ENCODE peak calls at places on chromosomes 2 and 18, in ten cellular contexts. One of them, this sample, is unnamed.

GRCh38 chr2:5057895-5058294 is 634.3 kb upstream of the SOX11 start:
- DNase-seq in HT1080: no peak
- DNase-seq in mucosa of gallbladder: no peak
- DNase-seq in WTC11: no peak
- DNase-seq in IMR-90: no peak
- DNase-seq in hippocampal formation: no peak
- DNase-seq in AML-193: no peak
- DNase-seq in kidney epithelial cell: no peak
- DNase-seq in adrenal gland: no peak
- DNase-seq in NCI-H69: peak; percentile 95
- DNase-seq in this sample: no peak

GRCh38 chr2:173669271-173669853 is 295.8 kb downstream of the SP3 start:
- DNase-seq in NCI-H69: no peak
- DNase-seq in HT1080: no peak
- DNase-seq in mucosa of gallbladder: no peak
- DNase-seq in WTC11: no peak
- DNase-seq in kidney epithelial cell: no peak
- DNase-seq in AML-193: no peak
- DNase-seq in hippocampal formation: no peak
- DNase-seq in IMR-90: peak; percentile 24
- DNase-seq in adrenal gland: no peak
- DNase-seq in this sample: no peak

GRCh38 chr18:44744206-44745180 is 63.8 kb downstream of the SETBP1 start:
- DNase-seq in AML-193: no peak
- DNase-seq in IMR-90: no peak
- DNase-seq in HT1080: no peak
- DNase-seq in adrenal gland: peak; percentile 27
- DNase-seq in mucosa of gallbladder: no peak
- DNase-seq in WTC11: peak; percentile 52
- DNase-seq in kidney epithelial cell: no peak
- DNase-seq in NCI-H69: peak; percentile 94
- DNase-seq in hippocampal formation: peak; percentile 39
- DNase-seq in this sample: peak; percentile 37

GRCh38 chr18:37107748-37108522 is 279.0 kb downstream of the KIAA1328 start:
- DNase-seq in adrenal gland: no peak
- DNase-seq in WTC11: no peak
- DNase-seq in kidney epithelial cell: no peak
- DNase-seq in HT1080: no peak
- DNase-seq in AML-193: no peak
- DNase-seq in IMR-90: no peak
- DNase-seq in hippocampal formation: no peak
- DNase-seq in mucosa of gallbladder: no peak
- DNase-seq in NCI-H69: peak; percentile 88
- DNase-seq in this sample: no peak

GRCh38 chr2:148132400-148132799 is 111.5 kb downstream of the MBD5 start:
- DNase-seq in IMR-90: peak; percentile 78
- DNase-seq in WTC11: no peak
- DNase-seq in hippocampal formation: no peak
- DNase-seq in kidney epithelial cell: no peak
- DNase-seq in AML-193: no peak
- DNase-seq in HT1080: no peak
- DNase-seq in NCI-H69: no peak
- DNase-seq in mucosa of gallbladder: no peak
- DNase-seq in adrenal gland: no peak
- DNase-seq in this sample: no peak

GRCh38 chr2:126703311-126703710 is 47.4 kb downstream of the GYPC start:
- DNase-seq in WTC11: no peak
- DNase-seq in HT1080: no peak
- DNase-seq in IMR-90: no peak
- DNase-seq in AML-193: no peak
- DNase-seq in adrenal gland: no peak
- DNase-seq in kidney epithelial cell: no peak
- DNase-seq in mucosa of gallbladder: no peak
- DNase-seq in hippocampal formation: no peak
- DNase-seq in NCI-H69: no peak
- DNase-seq in this sample: no peak

GRCh38 chr2:171762879-171763573 is 75.8 kb downstream of the DYNC1I2 start:
- DNase-seq in NCI-H69: peak; percentile 79
- DNase-seq in WTC11: no peak
- DNase-seq in AML-193: no peak
- DNase-seq in IMR-90: peak; percentile 49
- DNase-seq in kidney epithelial cell: no peak
- DNase-seq in HT1080: peak; percentile 87
- DNase-seq in hippocampal formation: no peak
- DNase-seq in mucosa of gallbladder: no peak
- DNase-seq in adrenal gland: no peak
- DNase-seq in this sample: no peak

GRCh38 chr2:119293254-119293653 is 69.6 kb downstream of the STEAP3 start:
- DNase-seq in NCI-H69: no peak
- DNase-seq in IMR-90: peak; percentile 16
- DNase-seq in AML-193: no peak
- DNase-seq in WTC11: no peak
- DNase-seq in mucosa of gallbladder: no peak
- DNase-seq in HT1080: peak; percentile 45
- DNase-seq in kidney epithelial cell: no peak
- DNase-seq in hippocampal formation: no peak
- DNase-seq in adrenal gland: no peak
- DNase-seq in this sample: no peak

GRCh38 chr2:48346124-48346536 is 183.8 kb upstream of the STON1 start:
- DNase-seq in adrenal gland: peak; percentile 61
- DNase-seq in HT1080: peak; percentile 42
- DNase-seq in NCI-H69: no peak
- DNase-seq in IMR-90: peak; percentile 91
- DNase-seq in hippocampal formation: peak; percentile 11
- DNase-seq in AML-193: no peak
- DNase-seq in mucosa of gallbladder: no peak
- DNase-seq in kidney epithelial cell: no peak
- DNase-seq in WTC11: no peak
- DNase-seq in this sample: peak; percentile 72

GRCh38 chr2:58215429-58215828 is 25.7 kb downstream of the FANCL start:
- DNase-seq in AML-193: no peak
- DNase-seq in WTC11: no peak
- DNase-seq in hippocampal formation: no peak
- DNase-seq in IMR-90: peak; percentile 34
- DNase-seq in mucosa of gallbladder: peak; percentile 30
- DNase-seq in HT1080: no peak
- DNase-seq in kidney epithelial cell: no peak
- DNase-seq in adrenal gland: peak; percentile 36
- DNase-seq in NCI-H69: peak; percentile 55
- DNase-seq in this sample: no peak

GRCh38 chr2:34025196-34025595 is 426.1 kb upstream of the FAM98A start:
- DNase-seq in WTC11: no peak
- DNase-seq in IMR-90: no peak
- DNase-seq in mucosa of gallbladder: no peak
- DNase-seq in hippocampal formation: no peak
- DNase-seq in HT1080: no peak
- DNase-seq in AML-193: no peak
- DNase-seq in adrenal gland: no peak
- DNase-seq in NCI-H69: no peak
- DNase-seq in kidney epithelial cell: no peak
- DNase-seq in this sample: no peak

GRCh38 chr2:116820986-116821385 is 993.5 kb upstream of the DDX18 start:
- DNase-seq in WTC11: no peak
- DNase-seq in AML-193: no peak
- DNase-seq in HT1080: no peak
- DNase-seq in NCI-H69: no peak
- DNase-seq in adrenal gland: no peak
- DNase-seq in mucosa of gallbladder: no peak
- DNase-seq in hippocampal formation: no peak
- DNase-seq in IMR-90: no peak
- DNase-seq in kidney epithelial cell: no peak
- DNase-seq in this sample: no peak

GRCh38 chr2:208062113-208062512 is 36.8 kb upstream of the PLEKHM3 start:
- DNase-seq in IMR-90: peak; percentile 54
- DNase-seq in kidney epithelial cell: no peak
- DNase-seq in NCI-H69: peak; percentile 64
- DNase-seq in HT1080: peak; percentile 23
- DNase-seq in mucosa of gallbladder: no peak
- DNase-seq in hippocampal formation: no peak
- DNase-seq in adrenal gland: no peak
- DNase-seq in WTC11: no peak
- DNase-seq in AML-193: peak; percentile 49
- DNase-seq in this sample: peak; percentile 23

GRCh38 chr18:45664824-45665763 is 49.8 kb downstream of the SLC14A2 start:
- DNase-seq in kidney epithelial cell: peak; percentile 23
- DNase-seq in hippocampal formation: peak; percentile 6
- DNase-seq in AML-193: peak; percentile 64
- DNase-seq in adrenal gland: peak; percentile 65
- DNase-seq in NCI-H69: peak; percentile 80
- DNase-seq in WTC11: peak; percentile 70
- DNase-seq in IMR-90: peak; percentile 68
- DNase-seq in mucosa of gallbladder: peak; percentile 68
- DNase-seq in HT1080: peak; percentile 61
- DNase-seq in this sample: peak; percentile 66

GRCh38 chr2:239947361-239948045 is 77.6 kb downstream of the NDUFA10 start:
- DNase-seq in adrenal gland: no peak
- DNase-seq in AML-193: no peak
- DNase-seq in mucosa of gallbladder: no peak
- DNase-seq in NCI-H69: no peak
- DNase-seq in HT1080: no peak
- DNase-seq in IMR-90: no peak
- DNase-seq in kidney epithelial cell: no peak
- DNase-seq in hippocampal formation: peak; percentile 72
- DNase-seq in WTC11: no peak
- DNase-seq in this sample: peak; percentile 52

GRCh38 chr2:138829326-138829725 is 49.1 kb upstream of the NXPH2 start:
- DNase-seq in IMR-90: peak; percentile 4
- DNase-seq in AML-193: peak; percentile 31
- DNase-seq in adrenal gland: no peak
- DNase-seq in HT1080: peak; percentile 57
- DNase-seq in mucosa of gallbladder: no peak
- DNase-seq in WTC11: peak; percentile 74
- DNase-seq in hippocampal formation: peak; percentile 4
- DNase-seq in NCI-H69: peak; percentile 72
- DNase-seq in kidney epithelial cell: no peak
- DNase-seq in this sample: peak; percentile 72

GRCh38 chr2:64296150-64296500 is 151.9 kb upstream of the PELI1 start:
- DNase-seq in WTC11: no peak
- DNase-seq in HT1080: no peak
- DNase-seq in mucosa of gallbladder: no peak
- DNase-seq in kidney epithelial cell: no peak
- DNase-seq in hippocampal formation: peak; percentile 28
- DNase-seq in NCI-H69: peak; percentile 15
- DNase-seq in IMR-90: no peak
- DNase-seq in AML-193: no peak
- DNase-seq in adrenal gland: no peak
- DNase-seq in this sample: peak; percentile 58

GRCh38 chr2:237277151-237277550 is 136.8 kb downstream of the COL6A3 start:
- DNase-seq in kidney epithelial cell: no peak
- DNase-seq in adrenal gland: no peak
- DNase-seq in IMR-90: no peak
- DNase-seq in WTC11: no peak
- DNase-seq in hippocampal formation: no peak
- DNase-seq in HT1080: no peak
- DNase-seq in NCI-H69: no peak
- DNase-seq in mucosa of gallbladder: no peak
- DNase-seq in AML-193: no peak
- DNase-seq in this sample: no peak

GRCh38 chr2:166765141-166765540 is 123.1 kb upstream of the XIRP2 start:
- DNase-seq in hippocampal formation: no peak
- DNase-seq in AML-193: no peak
- DNase-seq in adrenal gland: no peak
- DNase-seq in NCI-H69: peak; percentile 62
- DNase-seq in HT1080: peak; percentile 41
- DNase-seq in kidney epithelial cell: no peak
- DNase-seq in IMR-90: peak; percentile 34
- DNase-seq in mucosa of gallbladder: no peak
- DNase-seq in WTC11: peak; percentile 24
- DNase-seq in this sample: no peak

This sample was measured in WERI-Rb-1.